ENCODE peak calls at places on chromosomes 5 and 9, in seven cellular contexts. Q is H54; F is T-cell; R is effector memory CD4-positive, alpha-beta T cell; D is hippocampal formation; S is EL; U is LHCN-M2. O is an unnamed sample.

GRCh38 chr9:129868571-129869486 is 33.6 kb downstream of the USP20 start:
- DNase-seq in Q (no peak), S (no peak), R (peak; percentile 97), D (no peak), U (no peak), F (peak; percentile 95), O (no peak)

GRCh38 chr5:157168286-157168685 is 2.2 kb upstream of the GARIN3 start:
- DNase-seq in F (no peak), S (no peak), U (no peak), D (no peak), R (no peak), Q (no peak), O (no peak)

GRCh38 chr9:121658166-121658565 is 6.7 kb downstream of the DAB2IP start:
- DNase-seq in Q (no peak), D (no peak), S (no peak), R (no peak), F (no peak), U (no peak), O (no peak)

GRCh38 chr5:180343110-180343845 is 9.9 kb downstream of the GFPT2 start:
- DNase-seq in Q (peak; percentile 64), R (no peak), D (no peak), F (no peak), S (no peak), U (peak; percentile 82), O (peak; percentile 75)

GRCh38 chr5:73487815-73488214 is 10.4 kb upstream of the BTF3 start:
- DNase-seq in F (no peak), D (no peak), R (no peak), Q (no peak), S (no peak), U (no peak), O (no peak)

GRCh38 chr9:130186839-130187522 is 14.8 kb downstream of the NCS1 start:
- DNase-seq in Q (peak; percentile 61), D (no peak), S (peak; percentile 73), F (no peak), U (peak; percentile 46), R (no peak), O (peak; percentile 74)

GRCh38 chr9:26789959-26790358 is 102.6 kb downstream of the CAAP1 start:
- DNase-seq in Q (no peak), F (no peak), S (no peak), D (no peak), R (no peak), U (peak; percentile 90), O (no peak)

GRCh38 chr9:74729129-74729710 is 158.5 kb downstream of the TRPM6 start:
- DNase-seq in R (no peak), U (no peak), Q (no peak), F (no peak), D (no peak), S (no peak), O (no peak)

GRCh38 chr5:148910216-148910615 is 83.8 kb downstream of the ADRB2 start:
- DNase-seq in R (no peak), S (no peak), F (no peak), D (no peak), U (no peak), Q (no peak), O (no peak)

GRCh38 chr5:80059354-80059980 is 24.3 kb downstream of the THBS4 start:
- DNase-seq in S (no peak), D (no peak), F (no peak), R (no peak), U (no peak), Q (no peak), O (no peak)

GRCh38 chr9:129610193-129610472 is 10.8 kb downstream of the C9orf50 start:
- DNase-seq in F (peak; percentile 16), R (no peak), Q (no peak), U (no peak), D (no peak), S (no peak), O (no peak)

GRCh38 chr9:33620738-33621439 is 96.8 kb downstream of the ANKRD18B start:
- DNase-seq in F (no peak), Q (peak; percentile 9), D (no peak), U (peak; percentile 67), S (peak; percentile 76), R (no peak), O (peak; percentile 76)

GRCh38 chr5:181211208-181211607 is 6.2 kb upstream of the TRIM7 start:
- DNase-seq in Q (no peak), D (no peak), R (no peak), F (peak; percentile 28), S (no peak), U (no peak), O (no peak)

GRCh38 chr5:137370096-137370495 is 129.0 kb downstream of the SPOCK1 start:
- DNase-seq in Q (no peak), D (no peak), U (peak; percentile 46), F (no peak), R (no peak), S (peak; percentile 79), O (peak; percentile 6)

GRCh38 chr9:16459421-16460148 is 410.9 kb downstream of the BNC2 start:
- DNase-seq in S (no peak), Q (no peak), U (peak; percentile 43), F (no peak), R (no peak), D (no peak), O (no peak)

GRCh38 chr9:134629586-134630392 is 11.8 kb upstream of the COL5A1 start:
- DNase-seq in F (no peak), U (no peak), S (no peak), R (no peak), D (no peak), Q (no peak), O (no peak)

GRCh38 chr5:15609076-15609725 is 109.2 kb downstream of the FBXL7 start:
- DNase-seq in R (no peak), S (no peak), D (peak; percentile 15), F (no peak), Q (no peak), U (no peak), O (no peak)

GRCh38 chr5:134136771-134137170 is 22.3 kb downstream of the TCF7 start:
- DNase-seq in Q (no peak), U (no peak), R (no peak), F (no peak), S (no peak), D (no peak), O (no peak)

O was measured in foreskin fibroblast.